ENCODE peak calls at places on chromosomes 6 and 20, in nine cellular contexts. Y is activated naive CD4-positive, alpha-beta T cell treated with anti-CD3 and anti-CD28 coated beads, Interleukin-2, amount 50 U/mL, for 16 hours; C is CD4-positive, alpha-beta memory T cell; Q is MM.1S; X is BJ; M is T-cell; P is HT1080; F is stimulated activated effector memory CD8-positive, alpha-beta T cell treated with anti-CD3 and anti-CD28 coated beads, Interleukin-12 subunit alpha, Interleukin-12 subunit beta, amount 100 ng/mL, for 72 hours; B is brain pericyte. V is an unnamed sample.

GRCh38 chr20:36830791-36831691 is 44.9 kb upstream of the TLDC2 start:
- DNase-seq in Y (no peak), C (no peak), Q (no peak), X (no peak), M (no peak), P (no peak), F (no peak), B (no peak), V (no peak)

GRCh38 chr6:93992976-93993375 is 573.6 kb upstream of the EPHA7 start:
- DNase-seq in Y (no peak), C (no peak), Q (no peak), X (no peak), M (no peak), P (no peak), F (no peak), B (peak; percentile 21), V (no peak)

GRCh38 chr6:165920896-165921671 is 246.6 kb downstream of the TBXT start:
- DNase-seq in Y (no peak), C (no peak), Q (no peak), X (no peak), M (no peak), P (peak; percentile 58), F (no peak), B (peak; percentile 18), V (no peak)

GRCh38 chr6:149964243-149965190 is 774 bp downstream of the ULBP1 start:
- DNase-seq in Y (peak; percentile 30), C (no peak), Q (no peak), X (no peak), M (no peak), P (no peak), F (no peak), B (no peak), V (peak; percentile 66)

GRCh38 chr6:24197892-24198291 is 71.9 kb downstream of the NRSN1 start:
- DNase-seq in Y (no peak), C (no peak), Q (no peak), X (no peak), M (no peak), P (no peak), F (no peak), B (no peak), V (no peak)

GRCh38 chr20:57579898-57580447 is 19.1 kb downstream of the PCK1 start:
- DNase-seq in Y (no peak), C (no peak), Q (no peak), X (no peak), M (no peak), P (no peak), F (no peak), B (no peak), V (no peak)

GRCh38 chr6:27472617-27473400 is at the start of gene ZNF184:
- DNase-seq in Y (peak; percentile 82), C (peak; percentile 89), Q (peak; percentile 97), X (peak; percentile 86), M (peak; percentile 75), P (peak; percentile 98), F (peak; percentile 91), B (peak; percentile 89), V (peak; percentile 93)

GRCh38 chr6:156618600-156619205 is 158.5 kb upstream of the ARID1B start:
- DNase-seq in Y (no peak), C (no peak), Q (no peak), X (no peak), M (no peak), P (no peak), F (no peak), B (no peak), V (no peak)

GRCh38 chr6:18242062-18242851 is 22.1 kb downstream of the DEK start:
- DNase-seq in Y (no peak), C (no peak), Q (no peak), X (peak; percentile 63), M (no peak), P (peak; percentile 85), F (no peak), B (no peak), V (no peak)

GRCh38 chr20:45898285-45898684 is 7.2 kb downstream of the CTSA start:
- DNase-seq in Y (no peak), C (no peak), Q (no peak), X (no peak), M (no peak), P (no peak), F (no peak), B (no peak), V (no peak)

GRCh38 chr20:40489886-40490285 is 199.2 kb downstream of the MAFB start:
- DNase-seq in Y (no peak), C (no peak), Q (no peak), X (no peak), M (no peak), P (peak; percentile 71), F (no peak), B (no peak), V (no peak)

GRCh38 chr6:1724616-1725015 is 114.9 kb downstream of the FOXC1 start:
- DNase-seq in Y (no peak), C (no peak), Q (no peak), X (no peak), M (no peak), P (peak; percentile 90), F (no peak), B (no peak), V (no peak)

V was measured in activated effector memory CD4-positive, alpha-beta T cell treated with anti-CD3 and anti-CD28 coated beads, Interleukin-2, amount 50 U/mL, for 16 hours.